ENCODE peak calls at places on chromosomes 1 and 21, in six cellular contexts. One of them, this sample, is unnamed.

GRCh38 chr1:236657398-236657797 is 28.9 kb upstream of the ACTN2 start:
- DNase-seq in astrocyte of the spinal cord: no peak
- DNase-seq in lower lobe of right lung: no peak
- DNase-seq in CD4-positive, alpha-beta memory T cell: no peak
- DNase-seq in heart right ventricle: no peak
- DNase-seq in stomach: no peak
- DNase-seq in this sample: no peak

GRCh38 chr1:30402031-30402430 is 321.4 kb downstream of the MATN1 start:
- DNase-seq in astrocyte of the spinal cord: no peak
- DNase-seq in lower lobe of right lung: no peak
- DNase-seq in CD4-positive, alpha-beta memory T cell: no peak
- DNase-seq in heart right ventricle: no peak
- DNase-seq in stomach: no peak
- DNase-seq in this sample: no peak

GRCh38 chr1:234322979-234323378 is 50.3 kb upstream of the COA6 start:
- DNase-seq in astrocyte of the spinal cord: peak; percentile 8
- DNase-seq in lower lobe of right lung: peak; percentile 78
- DNase-seq in CD4-positive, alpha-beta memory T cell: peak; percentile 41
- DNase-seq in heart right ventricle: no peak
- DNase-seq in stomach: peak; percentile 61
- DNase-seq in this sample: peak; percentile 63

GRCh38 chr1:50183734-50184133 is 75.0 kb downstream of the ELAVL4 start:
- DNase-seq in astrocyte of the spinal cord: no peak
- DNase-seq in lower lobe of right lung: no peak
- DNase-seq in CD4-positive, alpha-beta memory T cell: no peak
- DNase-seq in heart right ventricle: peak; percentile 10
- DNase-seq in stomach: no peak
- DNase-seq in this sample: no peak

GRCh38 chr1:200478945-200479558 is 69.2 kb upstream of the ZNF281 start:
- DNase-seq in astrocyte of the spinal cord: no peak
- DNase-seq in lower lobe of right lung: no peak
- DNase-seq in CD4-positive, alpha-beta memory T cell: no peak
- DNase-seq in heart right ventricle: no peak
- DNase-seq in stomach: no peak
- DNase-seq in this sample: no peak

GRCh38 chr1:209614906-209615305 is 31.4 kb downstream of the CAMK1G start:
- DNase-seq in astrocyte of the spinal cord: no peak
- DNase-seq in lower lobe of right lung: no peak
- DNase-seq in CD4-positive, alpha-beta memory T cell: no peak
- DNase-seq in heart right ventricle: no peak
- DNase-seq in stomach: no peak
- DNase-seq in this sample: no peak

GRCh38 chr1:109438798-109439297 is 12.6 kb upstream of the PSMA5 start:
- DNase-seq in astrocyte of the spinal cord: peak; percentile 92
- DNase-seq in lower lobe of right lung: no peak
- DNase-seq in CD4-positive, alpha-beta memory T cell: no peak
- DNase-seq in heart right ventricle: peak; percentile 36
- DNase-seq in stomach: no peak
- DNase-seq in this sample: peak; percentile 47

GRCh38 chr21:15204887-15205286 is 140.1 kb upstream of the NRIP1 start:
- DNase-seq in astrocyte of the spinal cord: no peak
- DNase-seq in lower lobe of right lung: no peak
- DNase-seq in CD4-positive, alpha-beta memory T cell: no peak
- DNase-seq in heart right ventricle: peak; percentile 20
- DNase-seq in stomach: no peak
- DNase-seq in this sample: no peak

GRCh38 chr1:33094971-33095604 is 14.1 kb downstream of the AZIN2 start:
- DNase-seq in astrocyte of the spinal cord: peak; percentile 75
- DNase-seq in lower lobe of right lung: no peak
- DNase-seq in CD4-positive, alpha-beta memory T cell: no peak
- DNase-seq in heart right ventricle: peak; percentile 63
- DNase-seq in stomach: peak; percentile 70
- DNase-seq in this sample: peak; percentile 35

GRCh38 chr1:110635434-110635833 is 29.3 kb upstream of the KCNA2 start:
- DNase-seq in astrocyte of the spinal cord: no peak
- DNase-seq in lower lobe of right lung: no peak
- DNase-seq in CD4-positive, alpha-beta memory T cell: no peak
- DNase-seq in heart right ventricle: no peak
- DNase-seq in stomach: no peak
- DNase-seq in this sample: peak; percentile 31

GRCh38 chr1:113534130-113534817 is 144.0 kb downstream of the MAGI3 start:
- DNase-seq in astrocyte of the spinal cord: peak; percentile 70
- DNase-seq in lower lobe of right lung: no peak
- DNase-seq in CD4-positive, alpha-beta memory T cell: no peak
- DNase-seq in heart right ventricle: no peak
- DNase-seq in stomach: no peak
- DNase-seq in this sample: no peak

GRCh38 chr1:234722904-234723588 is 113.1 kb upstream of the IRF2BP2 start:
- DNase-seq in astrocyte of the spinal cord: peak; percentile 94
- DNase-seq in lower lobe of right lung: no peak
- DNase-seq in CD4-positive, alpha-beta memory T cell: no peak
- DNase-seq in heart right ventricle: peak; percentile 74
- DNase-seq in stomach: peak; percentile 68
- DNase-seq in this sample: no peak

GRCh38 chr1:153790996-153791855 is 16.0 kb downstream of the SLC27A3 start:
- DNase-seq in astrocyte of the spinal cord: peak; percentile 78
- DNase-seq in lower lobe of right lung: peak; percentile 78
- DNase-seq in CD4-positive, alpha-beta memory T cell: no peak
- DNase-seq in heart right ventricle: no peak
- DNase-seq in stomach: no peak
- DNase-seq in this sample: peak; percentile 93
- H3K4me3 ChIP-seq in astrocyte of the spinal cord: no peak overlapping the region
- H3K4me3 ChIP-seq in lower lobe of right lung: peak overlapping the region; percentile 25
- H3K4me3 ChIP-seq in CD4-positive, alpha-beta memory T cell: no peak overlapping the region
- H3K4me3 ChIP-seq in heart right ventricle: peak overlapping the region; percentile 39
- H3K4me3 ChIP-seq in stomach: peak overlapping the region; percentile 36
- H3K4me3 ChIP-seq in this sample: peak overlapping the region; percentile 28

DNA sequence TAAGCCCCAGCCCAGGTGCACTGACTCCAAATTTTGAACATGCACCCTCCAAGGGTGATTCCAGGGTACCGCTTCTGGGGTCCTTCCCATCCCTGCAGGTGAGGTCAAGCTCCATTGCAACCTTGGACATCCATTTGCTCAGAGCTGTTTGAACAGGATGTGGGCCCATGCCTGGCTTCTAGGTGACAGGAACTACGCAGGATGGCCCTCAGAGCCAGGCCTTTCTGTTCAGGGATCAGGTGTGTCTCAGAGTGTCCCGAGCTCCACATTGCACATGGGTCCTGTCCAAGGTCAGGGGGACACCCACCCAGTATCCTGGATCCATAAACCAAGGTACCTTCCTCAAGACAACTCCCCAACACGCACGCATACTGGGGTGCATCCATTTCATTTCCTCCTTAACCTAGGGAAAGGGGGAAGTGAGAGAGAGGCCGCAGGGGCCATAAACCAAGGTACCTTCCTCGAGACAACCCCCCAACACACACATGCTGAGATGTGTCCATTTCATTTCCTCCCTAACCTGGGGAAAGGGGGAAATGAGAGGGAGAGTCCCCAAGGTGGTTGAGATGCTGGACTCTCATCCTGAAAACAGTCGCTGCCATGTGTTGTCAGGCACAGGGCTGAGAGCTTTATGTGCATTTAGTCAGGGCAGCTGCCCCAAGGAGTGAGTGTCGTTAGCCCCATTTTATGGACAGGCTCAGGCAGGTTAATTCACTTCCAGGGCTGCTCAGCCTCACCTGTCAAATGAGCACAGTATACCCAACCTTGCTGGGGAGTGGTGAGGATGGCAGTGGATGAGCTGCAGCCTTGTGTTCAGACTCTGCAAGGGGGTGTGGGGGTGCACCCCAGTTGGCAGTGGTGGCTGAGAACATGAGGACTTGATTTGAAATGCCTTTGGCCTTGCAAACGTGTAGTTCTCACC is 2.1 kb downstream of the SLC66A1 start:
- DNase-seq in astrocyte of the spinal cord: no peak
- DNase-seq in lower lobe of right lung: no peak
- DNase-seq in CD4-positive, alpha-beta memory T cell: no peak
- DNase-seq in heart right ventricle: no peak
- DNase-seq in stomach: no peak
- DNase-seq in this sample: peak; percentile 44
- H3K4me3 ChIP-seq in astrocyte of the spinal cord: no peak overlapping the region
- H3K4me3 ChIP-seq in lower lobe of right lung: no peak overlapping the region
- H3K4me3 ChIP-seq in CD4-positive, alpha-beta memory T cell: no peak overlapping the region
- H3K4me3 ChIP-seq in heart right ventricle: no peak overlapping the region
- H3K4me3 ChIP-seq in stomach: no peak overlapping the region
- H3K4me3 ChIP-seq in this sample: no peak overlapping the region

DNA sequence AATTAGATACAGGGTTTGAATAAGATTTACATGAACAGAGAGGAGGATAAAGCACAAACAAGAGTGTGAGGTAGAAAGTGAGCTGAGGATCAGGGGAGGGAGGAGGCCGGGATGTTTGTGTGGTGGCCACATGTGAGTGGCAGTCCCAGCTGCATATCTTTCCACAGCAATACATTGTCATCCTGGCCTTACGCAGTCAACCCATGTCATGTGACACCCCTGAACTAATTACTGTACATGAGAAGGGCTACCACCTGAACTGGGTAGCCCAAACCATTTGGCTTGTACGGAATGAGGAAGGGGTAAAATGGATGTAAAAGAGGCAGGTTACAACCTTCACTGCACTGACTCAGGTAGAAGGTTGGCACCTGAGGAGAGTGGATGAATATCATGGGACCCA is 4.2 kb downstream of the SLAMF7 start:
- DNase-seq in astrocyte of the spinal cord: no peak
- DNase-seq in lower lobe of right lung: no peak
- DNase-seq in CD4-positive, alpha-beta memory T cell: no peak
- DNase-seq in heart right ventricle: no peak
- DNase-seq in stomach: no peak
- DNase-seq in this sample: no peak
- H3K4me3 ChIP-seq in astrocyte of the spinal cord: no peak overlapping the region
- H3K4me3 ChIP-seq in lower lobe of right lung: no peak overlapping the region
- H3K4me3 ChIP-seq in CD4-positive, alpha-beta memory T cell: no peak overlapping the region
- H3K4me3 ChIP-seq in heart right ventricle: no peak overlapping the region
- H3K4me3 ChIP-seq in stomach: no peak overlapping the region
- H3K4me3 ChIP-seq in this sample: peak overlapping the region; percentile 29

GRCh38 chr1:18630511-18631495 is at the start of gene PAX7:
- DNase-seq in astrocyte of the spinal cord: no peak
- DNase-seq in lower lobe of right lung: no peak
- DNase-seq in CD4-positive, alpha-beta memory T cell: no peak
- DNase-seq in heart right ventricle: no peak
- DNase-seq in stomach: no peak
- DNase-seq in this sample: no peak
- H3K4me3 ChIP-seq in astrocyte of the spinal cord: no peak within 1 kb of the TSS
- H3K4me3 ChIP-seq in lower lobe of right lung: no peak within 1 kb of the TSS
- H3K4me3 ChIP-seq in CD4-positive, alpha-beta memory T cell: no peak within 1 kb of the TSS
- H3K4me3 ChIP-seq in heart right ventricle: no peak within 1 kb of the TSS
- H3K4me3 ChIP-seq in stomach: no peak within 1 kb of the TSS
- H3K4me3 ChIP-seq in this sample: no peak within 1 kb of the TSS

DNA sequence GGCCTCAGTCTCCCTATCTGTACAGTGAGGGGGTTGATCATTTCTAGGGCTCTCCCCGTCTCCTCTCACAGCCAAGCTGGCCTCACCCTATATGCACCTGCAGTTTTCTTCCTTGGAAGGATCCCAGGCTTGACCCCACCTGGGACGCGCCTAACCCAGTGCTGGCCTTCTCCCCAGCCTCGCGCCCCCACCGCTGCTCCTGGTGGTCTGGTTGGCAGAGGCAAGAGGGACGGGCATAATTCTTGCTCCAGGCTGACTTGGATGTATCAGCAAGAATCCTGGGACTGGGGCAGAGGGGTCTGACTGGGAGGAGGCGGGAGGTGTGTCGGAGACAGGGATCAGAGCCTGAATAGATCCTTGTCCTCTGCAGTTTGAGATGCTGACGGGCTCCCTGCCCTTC is 25.2 kb downstream of the RPS6KA1 start:
- DNase-seq in astrocyte of the spinal cord: no peak
- DNase-seq in lower lobe of right lung: no peak
- DNase-seq in CD4-positive, alpha-beta memory T cell: no peak
- DNase-seq in heart right ventricle: no peak
- DNase-seq in stomach: no peak
- DNase-seq in this sample: no peak
- H3K4me3 ChIP-seq in astrocyte of the spinal cord: no peak overlapping the region
- H3K4me3 ChIP-seq in lower lobe of right lung: no peak overlapping the region
- H3K4me3 ChIP-seq in CD4-positive, alpha-beta memory T cell: no peak overlapping the region
- H3K4me3 ChIP-seq in heart right ventricle: no peak overlapping the region
- H3K4me3 ChIP-seq in stomach: no peak overlapping the region
- H3K4me3 ChIP-seq in this sample: no peak overlapping the region

GRCh38 chr1:21291184-21291583 is 921 bp upstream of the ECE1 start:
- DNase-seq in astrocyte of the spinal cord: no peak
- DNase-seq in lower lobe of right lung: no peak
- DNase-seq in CD4-positive, alpha-beta memory T cell: no peak
- DNase-seq in heart right ventricle: no peak
- DNase-seq in stomach: no peak
- DNase-seq in this sample: no peak
- H3K4me3 ChIP-seq in astrocyte of the spinal cord: no peak overlapping the region
- H3K4me3 ChIP-seq in lower lobe of right lung: no peak overlapping the region
- H3K4me3 ChIP-seq in CD4-positive, alpha-beta memory T cell: peak overlapping the region; percentile 69
- H3K4me3 ChIP-seq in heart right ventricle: no peak overlapping the region
- H3K4me3 ChIP-seq in stomach: no peak overlapping the region
- H3K4me3 ChIP-seq in this sample: peak overlapping the region; percentile 70

GRCh38 chr1:24918370-24918769 is 11.7 kb downstream of the RUNX3 start:
- DNase-seq in astrocyte of the spinal cord: no peak
- DNase-seq in lower lobe of right lung: no peak
- DNase-seq in CD4-positive, alpha-beta memory T cell: no peak
- DNase-seq in heart right ventricle: no peak
- DNase-seq in stomach: no peak
- DNase-seq in this sample: no peak

GRCh38 chr1:24921938-24922662 is 8.0 kb downstream of the RUNX3 start:
- DNase-seq in astrocyte of the spinal cord: no peak
- DNase-seq in lower lobe of right lung: no peak
- DNase-seq in CD4-positive, alpha-beta memory T cell: peak; percentile 81
- DNase-seq in heart right ventricle: no peak
- DNase-seq in stomach: no peak
- DNase-seq in this sample: no peak

GRCh38 chr1:24918995-24919605 is 11.0 kb downstream of the RUNX3 start:
- DNase-seq in astrocyte of the spinal cord: no peak
- DNase-seq in lower lobe of right lung: no peak
- DNase-seq in CD4-positive, alpha-beta memory T cell: no peak
- DNase-seq in heart right ventricle: no peak
- DNase-seq in stomach: no peak
- DNase-seq in this sample: no peak

GRCh38 chr1:24917327-24918074 is 12.6 kb downstream of the RUNX3 start:
- DNase-seq in astrocyte of the spinal cord: no peak
- DNase-seq in lower lobe of right lung: no peak
- DNase-seq in CD4-positive, alpha-beta memory T cell: no peak
- DNase-seq in heart right ventricle: no peak
- DNase-seq in stomach: no peak
- DNase-seq in this sample: no peak

GRCh38 chr1:24920155-24920925 is 9.7 kb downstream of the RUNX3 start:
- DNase-seq in astrocyte of the spinal cord: no peak
- DNase-seq in lower lobe of right lung: no peak
- DNase-seq in CD4-positive, alpha-beta memory T cell: no peak
- DNase-seq in heart right ventricle: peak; percentile 23
- DNase-seq in stomach: no peak
- DNase-seq in this sample: peak; percentile 73
- H3K4me3 ChIP-seq in astrocyte of the spinal cord: no peak overlapping the region
- H3K4me3 ChIP-seq in lower lobe of right lung: peak overlapping the region; percentile 8
- H3K4me3 ChIP-seq in CD4-positive, alpha-beta memory T cell: peak overlapping the region; percentile 34
- H3K4me3 ChIP-seq in heart right ventricle: no peak overlapping the region
- H3K4me3 ChIP-seq in stomach: no peak overlapping the region
- H3K4me3 ChIP-seq in this sample: no peak overlapping the region

DNA sequence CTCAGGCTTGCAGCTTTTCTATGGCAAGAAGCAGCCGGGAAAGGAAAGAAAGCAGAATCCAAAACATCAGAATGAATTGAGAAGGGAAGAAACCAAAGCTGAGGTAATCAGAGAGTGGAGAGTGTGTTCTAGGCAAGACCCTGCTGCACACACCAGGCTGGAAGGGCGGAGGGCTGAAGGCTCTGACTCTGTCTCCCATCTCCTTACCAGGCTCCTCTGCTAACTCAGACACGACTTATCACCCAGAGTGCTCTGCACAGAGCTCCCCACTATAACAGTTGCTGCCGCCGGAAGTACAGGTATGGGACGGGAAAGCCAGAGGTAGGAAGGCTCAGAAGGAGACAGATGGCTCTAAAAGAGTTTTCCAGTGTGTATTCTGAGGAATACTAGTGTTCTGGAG is 1.2 kb downstream of the SCNM1 start:
- DNase-seq in astrocyte of the spinal cord: no peak
- DNase-seq in lower lobe of right lung: no peak
- DNase-seq in CD4-positive, alpha-beta memory T cell: no peak
- DNase-seq in heart right ventricle: no peak
- DNase-seq in stomach: no peak
- DNase-seq in this sample: no peak
- H3K4me3 ChIP-seq in astrocyte of the spinal cord: peak overlapping the region; percentile 92
- H3K4me3 ChIP-seq in lower lobe of right lung: peak overlapping the region; percentile 86
- H3K4me3 ChIP-seq in CD4-positive, alpha-beta memory T cell: no peak overlapping the region
- H3K4me3 ChIP-seq in heart right ventricle: peak overlapping the region; percentile 82
- H3K4me3 ChIP-seq in stomach: peak overlapping the region; percentile 60
- H3K4me3 ChIP-seq in this sample: peak overlapping the region; percentile 98